ENCODE peak calls at places on chromosomes 16 and 17, in ten cellular contexts. Y is NCI-H69; H is pulmonary artery endothelial cell; M is Right ventricle myocardium superior; V is foreskin melanocyte; E is CD8-positive, alpha-beta memory T cell; P is A549; U is hippocampal formation; W is naive thymus-derived CD4-positive, alpha-beta T cell; O is activated T-helper 9 cell treated with anti-CD3 and anti-CD28 coated beads, Interleukin-2, amount 50 U/mL, for 16 hours. C is an unnamed sample.

GRCh38 chr17:77174928-77175720 is 34.4 kb downstream of the SEC14L1 start:
- DNase-seq in Y (peak; percentile 68), H (peak; percentile 90), M (no peak), V (no peak), E (no peak), P (no peak), U (no peak), W (no peak), O (no peak), C (no peak)

GRCh38 chr16:53058441-53058840 is 3.6 kb downstream of the CHD9 start:
- DNase-seq in Y (no peak), H (no peak), M (no peak), V (no peak), E (no peak), P (no peak), U (no peak), W (no peak), O (no peak), C (no peak)

GRCh38 chr17:80938556-80938955 is 53.1 kb upstream of the CHMP6 start:
- DNase-seq in Y (no peak), H (no peak), M (peak; percentile 11), V (no peak), E (peak; percentile 48), P (no peak), U (no peak), W (peak; percentile 56), O (no peak), C (no peak)

GRCh38 chr17:36183811-36184765 is 7.7 kb upstream of the TBC1D3B start:
- DNase-seq in Y (no peak), H (no peak), M (no peak), V (no peak), E (peak; percentile 67), P (no peak), U (no peak), W (no peak), O (no peak), C (no peak)

GRCh38 chr16:88702364-88703210 is 3.6 kb downstream of the RNF166 start:
- DNase-seq in Y (no peak), H (no peak), M (no peak), V (no peak), E (no peak), P (no peak), U (no peak), W (no peak), O (no peak), C (no peak)

GRCh38 chr16:9447195-9447551 is 355.7 kb downstream of the HAPSTR1 start:
- DNase-seq in Y (no peak), H (no peak), M (peak; percentile 84), V (no peak), E (no peak), P (no peak), U (no peak), W (no peak), O (no peak), C (peak; percentile 58)

GRCh38 chr16:81632392-81633146 is 146.5 kb upstream of the PLCG2 start:
- DNase-seq in Y (no peak), H (no peak), M (no peak), V (peak; percentile 28), E (peak; percentile 91), P (peak; percentile 80), U (no peak), W (peak; percentile 51), O (peak; percentile 65), C (no peak)

GRCh38 chr17:75695830-75696271 is 25.4 kb upstream of the ITGB4 start:
- DNase-seq in Y (no peak), H (no peak), M (peak; percentile 76), V (no peak), E (no peak), P (no peak), U (peak; percentile 22), W (no peak), O (no peak), C (no peak)

GRCh38 chr16:76118344-76118743 is 158.9 kb upstream of the CNTNAP4 start:
- DNase-seq in Y (no peak), H (no peak), M (no peak), V (no peak), E (no peak), P (no peak), U (no peak), W (no peak), O (no peak), C (no peak)

GRCh38 chr16:60929-61878 is 7.6 kb downstream of the SNRNP25 start:
- DNase-seq in Y (peak; percentile 64), H (no peak), M (no peak), V (no peak), E (no peak), P (no peak), U (no peak), W (no peak), O (no peak), C (no peak)

GRCh38 chr16:4787068-4787467 is 1.1 kb downstream of the SEPTIN12 start:
- DNase-seq in Y (no peak), H (no peak), M (no peak), V (no peak), E (no peak), P (no peak), U (no peak), W (no peak), O (no peak), C (no peak)

GRCh38 chr16:24253192-24253591 is 2.9 kb upstream of the CACNG3 start:
- DNase-seq in Y (peak; percentile 80), H (peak; percentile 24), M (peak; percentile 55), V (no peak), E (peak; percentile 51), P (peak; percentile 65), U (peak; percentile 72), W (peak; percentile 43), O (peak; percentile 5), C (peak; percentile 4)

GRCh38 chr17:74730491-74731346 is 6.3 kb upstream of the RAB37 start:
- DNase-seq in Y (no peak), H (no peak), M (no peak), V (no peak), E (peak; percentile 88), P (no peak), U (no peak), W (no peak), O (peak; percentile 32), C (no peak)

GRCh38 chr17:79075861-79076406 is 1.3 kb downstream of the ENGASE start:
- DNase-seq in Y (no peak), H (no peak), M (peak; percentile 31), V (no peak), E (no peak), P (no peak), U (no peak), W (no peak), O (no peak), C (no peak)

GRCh38 chr17:81566461-81567126 is 14.4 kb upstream of the FAAP100 start:
- DNase-seq in Y (peak; percentile 88), H (peak; percentile 92), M (peak; percentile 81), V (peak; percentile 85), E (no peak), P (peak; percentile 89), U (no peak), W (no peak), O (no peak), C (peak; percentile 75)

GRCh38 chr17:80959330-80960036 is 32.2 kb upstream of the CHMP6 start:
- DNase-seq in Y (no peak), H (no peak), M (peak; percentile 92), V (no peak), E (no peak), P (no peak), U (peak; percentile 41), W (no peak), O (no peak), C (peak; percentile 30)

GRCh38 chr17:60321336-60322055 is 70.4 kb downstream of the USP32 start:
- DNase-seq in Y (no peak), H (no peak), M (no peak), V (no peak), E (no peak), P (no peak), U (no peak), W (no peak), O (no peak), C (no peak)

GRCh38 chr17:29237476-29238132 is 9.1 kb upstream of the CRYBA1 start:
- DNase-seq in Y (peak; percentile 21), H (no peak), M (no peak), V (no peak), E (no peak), P (no peak), U (no peak), W (no peak), O (no peak), C (no peak)

GRCh38 chr17:66807182-66807581 is 27.7 kb upstream of the CACNG5 start:
- DNase-seq in Y (peak; percentile 93), H (no peak), M (no peak), V (no peak), E (no peak), P (no peak), U (no peak), W (no peak), O (no peak), C (peak; percentile 50)

C was measured in DMS79 treated with DMSO at 0.1 percent for 48 hours.